ENCODE peak calls at places on chromosomes 7 and 10, in ten cellular contexts. One of them, this sample, is unnamed.

GRCh38 chr10:1809139-1809755 is 71.9 kb upstream of the ADARB2 start:
- DNase-seq in foreskin melanocyte: no peak
- DNase-seq in EL: no peak
- DNase-seq in GM13977: no peak
- DNase-seq in T-helper 17 cell: no peak
- DNase-seq in AG08396: no peak
- DNase-seq in activated naive CD4-positive, alpha-beta T cell: no peak
- DNase-seq in IMR-90: no peak
- DNase-seq in HT1080: peak
- DNase-seq in GM03348: no peak
- DNase-seq in this sample: no peak

GRCh38 chr7:137820677-137821420 is 25.9 kb downstream of the DGKI start:
- DNase-seq in foreskin melanocyte: no peak
- DNase-seq in EL: no peak
- DNase-seq in GM13977: peak
- DNase-seq in T-helper 17 cell: no peak
- DNase-seq in AG08396: peak
- DNase-seq in activated naive CD4-positive, alpha-beta T cell: no peak
- DNase-seq in IMR-90: peak
- DNase-seq in HT1080: no peak
- DNase-seq in GM03348: peak
- DNase-seq in this sample: no peak

GRCh38 chr10:38008006-38008405 is 2.5 kb upstream of the ZNF33A start:
- DNase-seq in foreskin melanocyte: no peak
- DNase-seq in EL: no peak
- DNase-seq in GM13977: no peak
- DNase-seq in T-helper 17 cell: no peak
- DNase-seq in AG08396: no peak
- DNase-seq in activated naive CD4-positive, alpha-beta T cell: no peak
- DNase-seq in IMR-90: no peak
- DNase-seq in HT1080: no peak
- DNase-seq in GM03348: no peak
- DNase-seq in this sample: no peak

GRCh38 chr7:1087462-1087809 is 477 bp upstream of the GPER1 start:
- DNase-seq in foreskin melanocyte: no peak
- DNase-seq in EL: peak
- DNase-seq in GM13977: no peak
- DNase-seq in T-helper 17 cell: no peak
- DNase-seq in AG08396: peak
- DNase-seq in activated naive CD4-positive, alpha-beta T cell: no peak
- DNase-seq in IMR-90: peak
- DNase-seq in HT1080: no peak
- DNase-seq in GM03348: peak
- DNase-seq in this sample: no peak

GRCh38 chr7:29341156-29341555 is 146.6 kb downstream of the CHN2 start:
- DNase-seq in foreskin melanocyte: no peak
- DNase-seq in EL: no peak
- DNase-seq in GM13977: no peak
- DNase-seq in T-helper 17 cell: no peak
- DNase-seq in AG08396: no peak
- DNase-seq in activated naive CD4-positive, alpha-beta T cell: no peak
- DNase-seq in IMR-90: no peak
- DNase-seq in HT1080: no peak
- DNase-seq in GM03348: no peak
- DNase-seq in this sample: no peak

GRCh38 chr7:138898255-138898654 is 82.9 kb downstream of the KIAA1549 start:
- DNase-seq in foreskin melanocyte: no peak
- DNase-seq in EL: no peak
- DNase-seq in GM13977: peak
- DNase-seq in T-helper 17 cell: no peak
- DNase-seq in AG08396: no peak
- DNase-seq in activated naive CD4-positive, alpha-beta T cell: no peak
- DNase-seq in IMR-90: no peak
- DNase-seq in HT1080: peak
- DNase-seq in GM03348: no peak
- DNase-seq in this sample: no peak

GRCh38 chr10:108303149-108303548 is 1138.6 kb upstream of the SORCS1 start:
- DNase-seq in foreskin melanocyte: no peak
- DNase-seq in EL: peak
- DNase-seq in GM13977: no peak
- DNase-seq in T-helper 17 cell: no peak
- DNase-seq in AG08396: no peak
- DNase-seq in activated naive CD4-positive, alpha-beta T cell: no peak
- DNase-seq in IMR-90: no peak
- DNase-seq in HT1080: peak
- DNase-seq in GM03348: peak
- DNase-seq in this sample: no peak

GRCh38 chr10:4006051-4006450 is 221.0 kb upstream of the KLF6 start:
- DNase-seq in foreskin melanocyte: no peak
- DNase-seq in EL: no peak
- DNase-seq in GM13977: no peak
- DNase-seq in T-helper 17 cell: no peak
- DNase-seq in AG08396: no peak
- DNase-seq in activated naive CD4-positive, alpha-beta T cell: no peak
- DNase-seq in IMR-90: no peak
- DNase-seq in HT1080: no peak
- DNase-seq in GM03348: no peak
- DNase-seq in this sample: no peak

This sample was measured in stomach.